ENCODE peak calls at places on chromosome 20, in eight cellular contexts. S, F, E, Y, A, H, V and K are unnamed samples.

GRCh38 chr20:25508083-25508770 is 77.1 kb downstream of the NINL start:
- DNase-seq in S (peak; percentile 78), F (no peak), E (no peak), Y (no peak), A (no peak), H (no peak), V (no peak), K (no peak)

GRCh38 chr20:45912344-45912682 is 358 bp upstream of the PLTP start:
- DNase-seq in S (no peak), F (no peak), E (no peak), Y (no peak), A (no peak), H (no peak), V (no peak), K (no peak)

GRCh38 chr20:57317316-57317788 is 12.3 kb upstream of the SPO11 start:
- DNase-seq in S (no peak), F (no peak), E (no peak), Y (no peak), A (no peak), H (peak; percentile 43), V (no peak), K (no peak)

GRCh38 chr20:35225319-35226125 is 968 bp upstream of the MMP24 start:
- DNase-seq in S (no peak), F (no peak), E (no peak), Y (no peak), A (no peak), H (no peak), V (no peak), K (no peak)

GRCh38 chr20:9215539-9215938 is 146.7 kb downstream of the PLCB4 start:
- DNase-seq in S (peak; percentile 59), F (no peak), E (no peak), Y (no peak), A (peak; percentile 5), H (no peak), V (no peak), K (no peak)

GRCh38 chr20:42026599-42026998 is 408.4 kb upstream of the CHD6 start:
- DNase-seq in S (no peak), F (no peak), E (no peak), Y (no peak), A (no peak), H (no peak), V (no peak), K (no peak)

GRCh38 chr20:17315491-17316231 is 88.8 kb downstream of the PCSK2 start:
- DNase-seq in S (no peak), F (no peak), E (no peak), Y (no peak), A (no peak), H (no peak), V (no peak), K (no peak)

GRCh38 chr20:4068708-4069107 is 53.4 kb upstream of the RNF24 start:
- DNase-seq in S (peak; percentile 46), F (peak; percentile 54), E (no peak), Y (no peak), A (no peak), H (no peak), V (no peak), K (no peak)

GRCh38 chr20:48754269-48754668 is 73.5 kb downstream of the PREX1 start:
- DNase-seq in S (no peak), F (no peak), E (no peak), Y (no peak), A (no peak), H (no peak), V (no peak), K (no peak)

GRCh38 chr20:32966382-32966781 is 37.9 kb downstream of the SUN5 start:
- DNase-seq in S (no peak), F (no peak), E (no peak), Y (no peak), A (no peak), H (no peak), V (no peak), K (no peak)

GRCh38 chr20:3732327-3733118 is at the start of gene HSPA12B:
- DNase-seq in S (no peak), F (peak; percentile 81), E (no peak), Y (no peak), A (peak; percentile 80), H (no peak), V (no peak), K (no peak)

GRCh38 chr20:8932192-8933150 is 136.4 kb upstream of the PLCB4 start:
- DNase-seq in S (peak; percentile 66), F (no peak), E (peak; percentile 30), Y (no peak), A (no peak), H (no peak), V (no peak), K (no peak)

GRCh38 chr20:10558635-10559187 is 115.1 kb downstream of the JAG1 start:
- DNase-seq in S (peak; percentile 92), F (no peak), E (no peak), Y (no peak), A (no peak), H (no peak), V (no peak), K (no peak)

GRCh38 chr20:20289331-20289730 is 78.6 kb upstream of the INSM1 start:
- DNase-seq in S (no peak), F (no peak), E (no peak), Y (no peak), A (no peak), H (no peak), V (no peak), K (no peak)

GRCh38 chr20:51456511-51457280 is 85.8 kb downstream of the NFATC2 start:
- DNase-seq in S (peak; percentile 100), F (peak; percentile 47), E (peak; percentile 96), Y (no peak), A (peak; percentile 53), H (no peak), V (peak; percentile 98), K (peak; percentile 96)

GRCh38 chr20:21301940-21302644 is 1.0 kb upstream of the XRN2 start:
- DNase-seq in S (no peak), F (no peak), E (no peak), Y (no peak), A (no peak), H (no peak), V (no peak), K (no peak)

GRCh38 chr20:57065646-57066045 is 200.8 kb downstream of the BMP7 start:
- DNase-seq in S (no peak), F (no peak), E (no peak), Y (no peak), A (peak; percentile 39), H (no peak), V (no peak), K (no peak)

GRCh38 chr20:63553933-63554290 is at the start of gene FNDC11:
- DNase-seq in S (peak; percentile 28), F (peak; percentile 73), E (no peak), Y (no peak), A (peak; percentile 87), H (no peak), V (no peak), K (peak; percentile 80)
- H3K27me3 ChIP-seq in S (no peaks in the 10 kb centered on the region), F (no peaks in the 10 kb centered on the region), E (no peaks in the 10 kb centered on the region), Y (no peaks in the 10 kb centered on the region), A (peaks cover 9% of the 10 kb centered on the region), H (no peaks in the 10 kb centered on the region), V (no peaks in the 10 kb centered on the region), K (no peaks in the 10 kb centered on the region)

GRCh38 chr20:58903636-58904035 is 51.1 kb downstream of the GNAS start:
- DNase-seq in S (no peak), F (no peak), E (no peak), Y (no peak), A (no peak), H (no peak), V (no peak), K (no peak)
- H3K36me3 ChIP-seq in S (peaks cover 66% of the 10 kb centered on the region), F (peaks cover 92% of the 10 kb centered on the region), E (no peaks in the 10 kb centered on the region), Y (peaks cover 26% of the 10 kb centered on the region), A (peaks cover 39% of the 10 kb centered on the region), H (peaks cover 42% of the 10 kb centered on the region), V (peaks cover 24% of the 10 kb centered on the region), K (peaks cover 88% of the 10 kb centered on the region)

GRCh38 chr20:50265245-50265946 is 74.8 kb downstream of the CEBPB start:
- DNase-seq in S (no peak), F (no peak), E (no peak), Y (no peak), A (no peak), H (no peak), V (no peak), K (no peak)

GRCh38 chr20:50269111-50270033 is 78.7 kb downstream of the CEBPB start:
- DNase-seq in S (no peak), F (no peak), E (no peak), Y (no peak), A (no peak), H (no peak), V (no peak), K (no peak)

GRCh38 chr20:50267866-50268219 is 77.2 kb downstream of the CEBPB start:
- DNase-seq in S (no peak), F (no peak), E (no peak), Y (no peak), A (peak; percentile 50), H (no peak), V (no peak), K (no peak)

GRCh38 chr20:50266293-50267040 is 75.8 kb downstream of the CEBPB start:
- DNase-seq in S (no peak), F (no peak), E (no peak), Y (no peak), A (no peak), H (no peak), V (no peak), K (no peak)

DNA sequence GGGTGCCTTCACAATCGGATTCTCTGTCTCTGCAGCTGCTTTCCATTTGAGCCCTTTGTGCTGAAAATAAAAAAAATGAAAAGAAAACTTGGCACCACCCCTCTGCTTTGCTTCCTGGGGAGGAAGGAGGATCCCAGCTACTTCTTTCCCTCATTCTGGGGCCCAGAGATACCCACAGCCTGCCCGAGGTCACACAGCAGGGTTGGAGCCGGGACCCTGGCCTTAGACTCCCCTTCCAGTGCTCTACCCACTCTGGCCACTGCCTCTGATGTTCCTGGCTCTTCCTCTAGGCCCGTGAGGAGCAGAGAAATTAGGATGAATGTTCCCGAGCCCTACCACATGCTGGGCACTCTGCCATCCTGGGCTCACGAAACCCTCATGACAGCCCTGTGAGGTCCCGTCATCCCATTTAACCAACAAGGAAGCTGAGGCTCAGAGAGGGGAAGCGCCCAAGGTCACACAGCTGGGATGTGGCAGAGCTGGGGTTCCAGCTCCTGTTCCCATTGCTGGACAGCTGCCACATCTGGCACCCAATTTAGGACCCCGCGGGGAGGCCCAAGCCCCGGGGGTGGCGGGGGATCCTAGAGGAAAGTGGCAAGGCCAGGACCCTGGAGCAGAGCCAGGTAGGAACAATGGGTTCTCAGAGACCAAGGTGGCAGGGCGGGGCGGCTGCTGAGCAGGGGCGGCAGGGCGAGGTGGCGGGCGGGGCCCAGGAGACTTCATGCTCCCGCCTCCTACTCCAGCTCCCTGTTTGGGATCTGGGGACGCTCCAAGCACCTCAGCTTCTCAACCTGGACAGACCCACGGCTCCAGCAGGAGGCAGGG is 76.6 kb downstream of the CEBPB start:
- DNase-seq in S (peak; percentile 76), F (peak; percentile 65), E (no peak), Y (no peak), A (peak; percentile 47), H (no peak), V (peak; percentile 81), K (no peak)
- H3K4me1 ChIP-seq in S (peaks cover 18% of the 10 kb centered on the region), F (no peaks in the 10 kb centered on the region), E (peaks cover 8% of the 10 kb centered on the region), Y (no peaks in the 10 kb centered on the region), A (peaks cover 8% of the 10 kb centered on the region), H (no peaks in the 10 kb centered on the region), V (no peaks in the 10 kb centered on the region), K (peaks cover 7% of the 10 kb centered on the region)

DNA sequence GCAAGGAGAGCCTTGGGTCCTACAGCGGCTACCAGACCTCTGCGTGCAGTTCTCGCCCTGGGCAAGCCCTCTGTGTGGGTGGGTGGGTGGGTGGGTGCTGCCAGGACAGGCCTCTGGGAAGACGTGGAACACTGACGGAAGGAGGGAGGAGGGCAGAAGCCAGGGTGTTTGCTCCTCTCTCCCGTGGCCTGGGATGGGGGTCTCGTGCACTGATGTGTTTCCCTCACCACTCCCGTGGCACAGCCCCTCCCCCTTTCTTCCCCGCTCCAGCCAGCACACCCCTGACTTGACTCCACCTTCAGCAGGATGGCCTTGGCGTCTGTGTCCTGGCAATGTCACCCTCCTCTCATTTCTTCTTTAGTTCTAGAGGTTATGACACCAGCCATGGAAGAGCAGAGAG is 130.0 kb downstream of the CDH26 start:
- DNase-seq in S (no peak), F (no peak), E (no peak), Y (no peak), A (no peak), H (no peak), V (no peak), K (no peak)
- H3K27me3 ChIP-seq in S (peaks cover 54% of the 10 kb centered on the region), F (peaks cover 20% of the 10 kb centered on the region), E (no peaks in the 10 kb centered on the region), Y (peaks cover 4% of the 10 kb centered on the region), A (peaks cover 3% of the 10 kb centered on the region), H (peaks cover 4% of the 10 kb centered on the region), V (no peaks in the 10 kb centered on the region), K (no peaks in the 10 kb centered on the region)